ENCODE peak calls at places on chromosomes 7 and 10, in seven cellular contexts. X is endodermal cell; K is posterior vena cava; E is kidney tubule cell; Q is A549; O is CD8-positive, alpha-beta T cell; J is stromal cell of bone marrow. F is an unnamed sample.

GRCh38 chr7:2970907-2971306 is 72.8 kb downstream of the CARD11 start:
- DNase-seq in J (no peak), K (no peak), O (peak), X (peak), Q (no peak), E (no peak), F (no peak)

GRCh38 chr10:97914837-97915211 is 65.2 kb downstream of the GOLGA7B start:
- DNase-seq in J (peak), K (peak), E (peak), O (peak), Q (peak), X (peak), F (no peak)

GRCh38 chr10:97543025-97543546 is 29.5 kb upstream of the ANKRD2 start:
- DNase-seq in J (peak), K (peak), O (no peak), Q (peak), E (peak), X (peak), F (no peak)

GRCh38 chr7:104761892-104762291 is 252.1 kb upstream of the KMT2E start:
- DNase-seq in X (no peak), K (no peak), O (no peak), Q (no peak), E (no peak), J (no peak), F (no peak)

GRCh38 chr10:132422931-132423813 is 26.2 kb downstream of the PWWP2B start:
- DNase-seq in Q (no peak), X (no peak), J (no peak), E (no peak), K (no peak), O (no peak), F (no peak)

GRCh38 chr10:29009464-29009863 is 279.4 kb upstream of the LYZL1 start:
- DNase-seq in E (no peak), X (no peak), O (no peak), Q (no peak), J (no peak), K (no peak), F (no peak)

GRCh38 chr10:33732176-33733025 is 397.9 kb upstream of the NRP1 start:
- DNase-seq in E (peak), Q (no peak), O (no peak), K (no peak), X (no peak), J (no peak), F (no peak)

GRCh38 chr10:35792301-35792700 is 150.2 kb upstream of the FZD8 start:
- DNase-seq in J (no peak), K (no peak), O (no peak), Q (no peak), E (no peak), X (no peak), F (no peak)

GRCh38 chr10:120841522-120842189 is 9.5 kb upstream of the WDR11 start:
- DNase-seq in Q (no peak), K (no peak), X (no peak), J (no peak), E (peak), O (no peak), F (no peak)

GRCh38 chr7:29588900-29589696 is 25.5 kb downstream of the PRR15 start:
- DNase-seq in Q (peak), X (peak), K (no peak), O (no peak), J (no peak), E (peak), F (no peak)

GRCh38 chr7:129401968-129402860 is 32.0 kb upstream of the STRIP2 start:
- DNase-seq in K (no peak), Q (peak), E (peak), X (peak), O (no peak), J (no peak), F (no peak)

GRCh38 chr7:112411186-112411795 is 39.0 kb upstream of the IFRD1 start:
- DNase-seq in E (peak), X (no peak), Q (no peak), J (peak), K (no peak), O (no peak), F (no peak)

F was measured in vagina.